ENCODE peak calls at places on chromosomes 2 and 18, in eight cellular contexts. One of them, this sample, is unnamed.

GRCh38 chr18:74221081-74221480 is 70.7 kb downstream of the CYB5A start:
- DNase-seq in neural progenitor cell: no peak
- DNase-seq in PC-3: no peak
- DNase-seq in CD8-positive, alpha-beta T cell: no peak
- DNase-seq in retinal pigment epithelial cell: no peak
- DNase-seq in kidney epithelial cell: no peak
- DNase-seq in Peyer's patch: no peak
- DNase-seq in fibroblast of lung: no peak
- DNase-seq in this sample: no peak

GRCh38 chr2:177758591-177759371 is 313.8 kb downstream of the PDE11A start:
- DNase-seq in neural progenitor cell: peak
- DNase-seq in PC-3: peak
- DNase-seq in CD8-positive, alpha-beta T cell: no peak
- DNase-seq in retinal pigment epithelial cell: peak
- DNase-seq in kidney epithelial cell: no peak
- DNase-seq in Peyer's patch: no peak
- DNase-seq in fibroblast of lung: peak
- DNase-seq in this sample: no peak

GRCh38 chr2:128388414-128389032 is 69.9 kb upstream of the HS6ST1 start:
- DNase-seq in neural progenitor cell: no peak
- DNase-seq in PC-3: peak
- DNase-seq in CD8-positive, alpha-beta T cell: no peak
- DNase-seq in retinal pigment epithelial cell: no peak
- DNase-seq in kidney epithelial cell: no peak
- DNase-seq in Peyer's patch: no peak
- DNase-seq in fibroblast of lung: no peak
- DNase-seq in this sample: no peak

GRCh38 chr2:17879137-17879912 is 858 bp downstream of the KCNS3 start:
- DNase-seq in neural progenitor cell: peak
- DNase-seq in PC-3: peak
- DNase-seq in CD8-positive, alpha-beta T cell: no peak
- DNase-seq in retinal pigment epithelial cell: peak
- DNase-seq in kidney epithelial cell: peak
- DNase-seq in Peyer's patch: no peak
- DNase-seq in fibroblast of lung: peak
- DNase-seq in this sample: peak

GRCh38 chr18:78737006-78737915 is 242.4 kb upstream of the SALL3 start:
- DNase-seq in neural progenitor cell: no peak
- DNase-seq in PC-3: no peak
- DNase-seq in CD8-positive, alpha-beta T cell: no peak
- DNase-seq in retinal pigment epithelial cell: no peak
- DNase-seq in kidney epithelial cell: no peak
- DNase-seq in Peyer's patch: no peak
- DNase-seq in fibroblast of lung: no peak
- DNase-seq in this sample: no peak

GRCh38 chr2:32452338-32453064 is 95.7 kb downstream of the BIRC6 start:
- DNase-seq in neural progenitor cell: no peak
- DNase-seq in PC-3: no peak
- DNase-seq in CD8-positive, alpha-beta T cell: no peak
- DNase-seq in retinal pigment epithelial cell: no peak
- DNase-seq in kidney epithelial cell: no peak
- DNase-seq in Peyer's patch: no peak
- DNase-seq in fibroblast of lung: no peak
- DNase-seq in this sample: no peak

GRCh38 chr2:105380432-105381118 is 18.3 kb downstream of the FHL2 start:
- DNase-seq in neural progenitor cell: no peak
- DNase-seq in PC-3: no peak
- DNase-seq in CD8-positive, alpha-beta T cell: no peak
- DNase-seq in retinal pigment epithelial cell: no peak
- DNase-seq in kidney epithelial cell: no peak
- DNase-seq in Peyer's patch: no peak
- DNase-seq in fibroblast of lung: no peak
- DNase-seq in this sample: no peak

GRCh38 chr2:190679813-190680591 is 31.1 kb downstream of the NAB1 start:
- DNase-seq in neural progenitor cell: peak
- DNase-seq in PC-3: peak
- DNase-seq in CD8-positive, alpha-beta T cell: peak
- DNase-seq in retinal pigment epithelial cell: peak
- DNase-seq in kidney epithelial cell: no peak
- DNase-seq in Peyer's patch: peak
- DNase-seq in fibroblast of lung: no peak
- DNase-seq in this sample: no peak

GRCh38 chr2:144927429-144927828 is 407.5 kb upstream of the ZEB2 start:
- DNase-seq in neural progenitor cell: no peak
- DNase-seq in PC-3: no peak
- DNase-seq in CD8-positive, alpha-beta T cell: no peak
- DNase-seq in retinal pigment epithelial cell: no peak
- DNase-seq in kidney epithelial cell: no peak
- DNase-seq in Peyer's patch: no peak
- DNase-seq in fibroblast of lung: no peak
- DNase-seq in this sample: no peak

GRCh38 chr2:36461039-36461681 is 105.6 kb downstream of the CRIM1 start:
- DNase-seq in neural progenitor cell: peak
- DNase-seq in PC-3: peak
- DNase-seq in CD8-positive, alpha-beta T cell: no peak
- DNase-seq in retinal pigment epithelial cell: peak
- DNase-seq in kidney epithelial cell: peak
- DNase-seq in Peyer's patch: no peak
- DNase-seq in fibroblast of lung: peak
- DNase-seq in this sample: no peak

GRCh38 chr2:36809046-36809445 is 112.5 kb downstream of the VIT start:
- DNase-seq in neural progenitor cell: no peak
- DNase-seq in PC-3: no peak
- DNase-seq in CD8-positive, alpha-beta T cell: no peak
- DNase-seq in retinal pigment epithelial cell: no peak
- DNase-seq in kidney epithelial cell: no peak
- DNase-seq in Peyer's patch: no peak
- DNase-seq in fibroblast of lung: no peak
- DNase-seq in this sample: no peak

GRCh38 chr2:227252831-227253230 is 72.2 kb upstream of the MFF start:
- DNase-seq in neural progenitor cell: no peak
- DNase-seq in PC-3: no peak
- DNase-seq in CD8-positive, alpha-beta T cell: no peak
- DNase-seq in retinal pigment epithelial cell: peak
- DNase-seq in kidney epithelial cell: no peak
- DNase-seq in Peyer's patch: no peak
- DNase-seq in fibroblast of lung: no peak
- DNase-seq in this sample: no peak

GRCh38 chr2:205734436-205734835 is 52.1 kb downstream of the NRP2 start:
- DNase-seq in neural progenitor cell: peak
- DNase-seq in PC-3: peak
- DNase-seq in CD8-positive, alpha-beta T cell: no peak
- DNase-seq in retinal pigment epithelial cell: no peak
- DNase-seq in kidney epithelial cell: peak
- DNase-seq in Peyer's patch: no peak
- DNase-seq in fibroblast of lung: peak
- DNase-seq in this sample: no peak

GRCh38 chr2:1483551-1483950 is 70.3 kb downstream of the TPO start:
- DNase-seq in neural progenitor cell: no peak
- DNase-seq in PC-3: no peak
- DNase-seq in CD8-positive, alpha-beta T cell: no peak
- DNase-seq in retinal pigment epithelial cell: no peak
- DNase-seq in kidney epithelial cell: no peak
- DNase-seq in Peyer's patch: no peak
- DNase-seq in fibroblast of lung: no peak
- DNase-seq in this sample: no peak

GRCh38 chr18:42706618-42707017 is 408.9 kb downstream of the RIT2 start:
- DNase-seq in neural progenitor cell: peak
- DNase-seq in PC-3: no peak
- DNase-seq in CD8-positive, alpha-beta T cell: no peak
- DNase-seq in retinal pigment epithelial cell: no peak
- DNase-seq in kidney epithelial cell: no peak
- DNase-seq in Peyer's patch: no peak
- DNase-seq in fibroblast of lung: peak
- DNase-seq in this sample: peak

DNA sequence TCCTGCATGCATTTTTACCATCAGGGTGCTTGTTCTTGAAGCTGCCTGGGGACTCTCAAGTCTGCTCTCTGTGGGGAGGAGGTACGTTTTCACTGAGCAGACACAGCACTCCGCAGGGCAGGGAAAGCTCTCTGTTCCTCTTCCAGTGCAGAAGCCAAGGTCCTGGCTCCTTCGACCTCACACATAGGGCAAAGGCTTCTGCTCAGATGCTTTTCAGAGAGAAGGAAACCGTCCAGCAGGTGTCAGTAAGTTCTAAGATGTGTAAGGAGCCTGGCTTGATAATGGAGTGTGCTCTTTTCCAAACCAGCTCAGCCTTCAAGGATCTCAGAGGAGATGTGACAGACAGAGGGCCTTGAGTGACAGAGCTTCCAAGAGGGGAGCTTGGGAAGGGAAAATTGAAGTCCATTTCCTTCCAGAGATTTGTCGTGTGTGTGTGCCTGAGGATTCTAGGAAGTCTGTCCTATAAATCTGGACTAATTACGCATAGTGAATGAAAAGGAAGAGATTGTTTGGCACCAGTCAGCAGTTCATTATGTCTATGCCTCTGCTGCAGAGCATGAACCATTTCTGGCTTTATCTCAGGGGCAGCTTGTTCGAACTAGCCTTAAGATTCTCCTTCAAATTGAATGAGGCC is 67.4 kb upstream of the UPP2 start:
- DNase-seq in neural progenitor cell: peak
- DNase-seq in PC-3: peak
- DNase-seq in CD8-positive, alpha-beta T cell: no peak
- DNase-seq in retinal pigment epithelial cell: peak
- DNase-seq in kidney epithelial cell: peak
- DNase-seq in Peyer's patch: no peak
- DNase-seq in fibroblast of lung: peak
- DNase-seq in this sample: peak
- TF ChIP-seq CTCF in neural progenitor cell: peak
- TF ChIP-seq CTCF in PC-3: peak
- TF ChIP-seq CTCF in CD8-positive, alpha-beta T cell: no peak
- TF ChIP-seq CTCF in retinal pigment epithelial cell: peak
- TF ChIP-seq CTCF in kidney epithelial cell: peak
- TF ChIP-seq CTCF in Peyer's patch: peak
- TF ChIP-seq CTCF in fibroblast of lung: peak
- TF ChIP-seq CTCF in this sample: peak

DNA sequence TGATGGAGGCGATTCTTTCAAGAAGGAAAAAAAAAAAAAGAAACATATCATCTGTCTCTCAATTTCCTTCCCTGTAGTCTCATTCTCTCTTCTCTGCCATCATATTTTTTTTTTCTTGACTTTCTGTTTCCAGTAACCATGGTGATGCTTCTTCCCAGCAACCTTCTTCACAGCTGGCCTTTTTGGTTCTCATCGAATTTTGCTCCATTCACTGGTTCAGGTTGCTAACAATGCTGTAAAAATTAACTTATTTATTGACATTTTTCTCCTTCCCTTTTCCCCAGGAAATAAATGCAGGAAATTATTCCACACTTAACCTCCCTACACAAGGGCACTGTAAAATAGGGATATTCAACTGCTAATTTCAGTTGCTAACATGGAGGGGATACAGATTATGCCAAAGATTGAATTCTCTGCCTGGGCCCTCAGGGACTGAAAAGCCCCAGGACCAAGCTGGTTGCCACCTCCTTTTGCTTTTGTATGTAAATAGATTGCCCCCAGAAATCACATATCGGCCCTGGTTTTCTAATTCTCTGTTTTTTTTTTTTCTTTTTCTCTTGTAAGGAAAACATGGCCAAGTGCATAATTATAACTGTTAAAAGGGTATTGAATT is 154.7 kb downstream of the MAP2 start:
- DNase-seq in neural progenitor cell: no peak
- DNase-seq in PC-3: no peak
- DNase-seq in CD8-positive, alpha-beta T cell: no peak
- DNase-seq in retinal pigment epithelial cell: no peak
- DNase-seq in kidney epithelial cell: no peak
- DNase-seq in Peyer's patch: no peak
- DNase-seq in fibroblast of lung: no peak
- DNase-seq in this sample: no peak
- H3K4me3 ChIP-seq in neural progenitor cell: no peak
- H3K4me3 ChIP-seq in PC-3: no peak
- H3K4me3 ChIP-seq in CD8-positive, alpha-beta T cell: no peak
- H3K4me3 ChIP-seq in retinal pigment epithelial cell: no peak
- H3K4me3 ChIP-seq in kidney epithelial cell: no peak
- H3K4me3 ChIP-seq in Peyer's patch: no peak
- H3K4me3 ChIP-seq in fibroblast of lung: no peak
- H3K4me3 ChIP-seq in this sample: no peak

DNA sequence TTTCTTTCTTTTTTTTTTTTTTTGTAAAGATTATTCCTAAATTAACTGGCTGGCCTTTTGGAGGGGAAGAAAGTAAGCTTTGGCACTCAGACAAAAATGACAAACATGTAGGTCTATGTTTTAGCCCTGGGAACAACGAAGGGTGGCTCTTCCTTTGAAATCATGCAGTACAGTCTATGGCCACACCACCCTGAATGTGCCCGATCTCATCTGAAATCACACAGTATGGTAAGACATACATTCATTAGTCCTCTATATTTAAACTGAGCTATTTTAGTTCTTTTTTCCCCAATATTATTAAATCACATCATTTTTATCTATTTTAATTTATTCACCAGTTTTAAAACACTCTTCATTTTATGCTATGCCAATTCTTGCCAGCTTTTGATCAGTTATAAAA is 48.2 kb downstream of the PLA2R1 start:
- DNase-seq in neural progenitor cell: no peak
- DNase-seq in PC-3: no peak
- DNase-seq in CD8-positive, alpha-beta T cell: no peak
- DNase-seq in retinal pigment epithelial cell: no peak
- DNase-seq in kidney epithelial cell: no peak
- DNase-seq in Peyer's patch: no peak
- DNase-seq in fibroblast of lung: no peak
- DNase-seq in this sample: no peak
- TF ChIP-seq CTCF in neural progenitor cell: no peak
- TF ChIP-seq CTCF in PC-3: no peak
- TF ChIP-seq CTCF in CD8-positive, alpha-beta T cell: no peak
- TF ChIP-seq CTCF in retinal pigment epithelial cell: no peak
- TF ChIP-seq CTCF in kidney epithelial cell: no peak
- TF ChIP-seq CTCF in Peyer's patch: no peak
- TF ChIP-seq CTCF in fibroblast of lung: no peak
- TF ChIP-seq CTCF in this sample: no peak

GRCh38 chr18:35588122-35588521 is 6.6 kb downstream of the GALNT1 start:
- DNase-seq in neural progenitor cell: no peak
- DNase-seq in PC-3: no peak
- DNase-seq in CD8-positive, alpha-beta T cell: no peak
- DNase-seq in retinal pigment epithelial cell: no peak
- DNase-seq in kidney epithelial cell: no peak
- DNase-seq in Peyer's patch: no peak
- DNase-seq in fibroblast of lung: no peak
- DNase-seq in this sample: no peak

GRCh38 chr18:35593859-35594258 is 12.3 kb downstream of the GALNT1 start:
- DNase-seq in neural progenitor cell: no peak
- DNase-seq in PC-3: no peak
- DNase-seq in CD8-positive, alpha-beta T cell: no peak
- DNase-seq in retinal pigment epithelial cell: no peak
- DNase-seq in kidney epithelial cell: no peak
- DNase-seq in Peyer's patch: no peak
- DNase-seq in fibroblast of lung: no peak
- DNase-seq in this sample: no peak

GRCh38 chr18:35590935-35591334 is 9.4 kb downstream of the GALNT1 start:
- DNase-seq in neural progenitor cell: peak
- DNase-seq in PC-3: no peak
- DNase-seq in CD8-positive, alpha-beta T cell: no peak
- DNase-seq in retinal pigment epithelial cell: no peak
- DNase-seq in kidney epithelial cell: no peak
- DNase-seq in Peyer's patch: no peak
- DNase-seq in fibroblast of lung: peak
- DNase-seq in this sample: no peak

GRCh38 chr18:35588995-35589394 is 7.5 kb downstream of the GALNT1 start:
- DNase-seq in neural progenitor cell: peak
- DNase-seq in PC-3: no peak
- DNase-seq in CD8-positive, alpha-beta T cell: no peak
- DNase-seq in retinal pigment epithelial cell: no peak
- DNase-seq in kidney epithelial cell: no peak
- DNase-seq in Peyer's patch: peak
- DNase-seq in fibroblast of lung: no peak
- DNase-seq in this sample: no peak

GRCh38 chr18:35592298-35592697 is 10.8 kb downstream of the GALNT1 start:
- DNase-seq in neural progenitor cell: no peak
- DNase-seq in PC-3: no peak
- DNase-seq in CD8-positive, alpha-beta T cell: no peak
- DNase-seq in retinal pigment epithelial cell: no peak
- DNase-seq in kidney epithelial cell: no peak
- DNase-seq in Peyer's patch: peak
- DNase-seq in fibroblast of lung: no peak
- DNase-seq in this sample: no peak
- H3K4me3 ChIP-seq in neural progenitor cell: no peak
- H3K4me3 ChIP-seq in PC-3: no peak
- H3K4me3 ChIP-seq in CD8-positive, alpha-beta T cell: no peak
- H3K4me3 ChIP-seq in retinal pigment epithelial cell: no peak
- H3K4me3 ChIP-seq in kidney epithelial cell: no peak
- H3K4me3 ChIP-seq in Peyer's patch: no peak
- H3K4me3 ChIP-seq in fibroblast of lung: no peak
- H3K4me3 ChIP-seq in this sample: no peak